ENCODE peak calls at places on chromosomes 13 and 19, in four cellular contexts. N is fibroblast of villous mesenchyme, O is heart right ventricle, Y is bronchial epithelial cell. C is an unnamed sample.

GRCh38 chr13:86572115-86572514 is 772.9 kb upstream of the SLITRK6 start:
- DNase-seq in N (no peak), O (no peak), Y (peak; percentile 89), C (peak; percentile 57)

GRCh38 chr13:95300625-95301134 is 571 bp downstream of the ABCC4 start:
- DNase-seq in N (peak; percentile 79), O (peak; percentile 41), Y (peak; percentile 13), C (peak; percentile 57)

GRCh38 chr13:31038834-31039552 is 106.5 kb downstream of the TEX26 start:
- DNase-seq in N (peak; percentile 47), O (no peak), Y (no peak), C (peak; percentile 59)

GRCh38 chr13:37868691-37869505 is 674 bp downstream of the TRPC4 start:
- DNase-seq in N (peak; percentile 67), O (no peak), Y (no peak), C (peak; percentile 14)

GRCh38 chr13:37175996-37176395 is 70.5 kb upstream of the CSNK1A1L start:
- DNase-seq in N (peak; percentile 98), O (no peak), Y (peak; percentile 74), C (peak; percentile 91)

GRCh38 chr19:44111910-44112463 is 1.2 kb upstream of the ZNF225 start:
- DNase-seq in N (peak; percentile 92), O (no peak), Y (peak; percentile 71), C (peak; percentile 91)

GRCh38 chr13:108851660-108852059 is 222.2 kb downstream of the MYO16 start:
- DNase-seq in N (no peak), O (no peak), Y (no peak), C (no peak)

GRCh38 chr19:17855333-17856152 is 4.2 kb upstream of the RPL18A start:
- DNase-seq in N (peak; percentile 65), O (peak; percentile 85), Y (peak; percentile 37), C (peak; percentile 58)

GRCh38 chr19:3670258-3670795 is 29.9 kb downstream of the PIP5K1C start:
- DNase-seq in N (peak; percentile 92), O (peak; percentile 89), Y (no peak), C (peak; percentile 95)

GRCh38 chr13:99870541-99870940 is 101.0 kb downstream of the ZIC5 start:
- DNase-seq in N (no peak), O (no peak), Y (no peak), C (no peak)

GRCh38 chr13:83881917-83882625 is at the start of gene SLITRK1:
- DNase-seq in N (no peak), O (peak; percentile 29), Y (peak; percentile 14), C (peak; percentile 59)

GRCh38 chr19:2266183-2266993 is 10.2 kb upstream of the JSRP1 start:
- DNase-seq in N (peak; percentile 82), O (peak; percentile 88), Y (peak; percentile 53), C (peak; percentile 82)

GRCh38 chr13:73090116-73090811 is 31.5 kb downstream of the KLF5 start:
- DNase-seq in N (peak; percentile 69), O (no peak), Y (peak; percentile 98), C (peak; percentile 80)

GRCh38 chr13:44876782-44877324 is 112.4 kb downstream of the NUFIP1 start:
- DNase-seq in N (no peak), O (no peak), Y (no peak), C (peak; percentile 44)
- TF ChIP-seq CTCF in N (peak; percentile 35), O (peak; percentile 30), Y (peak; percentile 36), C (peak; percentile 64)

GRCh38 chr19:51098366-51099069 is 9.7 kb downstream of the CTU1 start:
- DNase-seq in N (no peak), O (no peak), Y (no peak), C (peak; percentile 32)

GRCh38 chr19:51097796-51098195 is 10.4 kb downstream of the CTU1 start:
- DNase-seq in N (no peak), O (no peak), Y (no peak), C (no peak)

GRCh38 chr19:51097166-51097736 is 11.0 kb downstream of the CTU1 start:
- DNase-seq in N (peak; percentile 45), O (peak; percentile 62), Y (peak; percentile 90), C (peak; percentile 77)

GRCh38 chr19:51094696-51095279 is 12.1 kb upstream of the KLK14 start:
- DNase-seq in N (peak; percentile 21), O (no peak), Y (no peak), C (no peak)

GRCh38 chr19:51096473-51097165 is 11.6 kb downstream of the CTU1 start:
- DNase-seq in N (no peak), O (no peak), Y (no peak), C (peak; percentile 12)
- TF ChIP-seq CTCF in N (peak; percentile 5), O (peak; percentile 28), Y (peak; percentile 35), C (peak; percentile 26)

DNA sequence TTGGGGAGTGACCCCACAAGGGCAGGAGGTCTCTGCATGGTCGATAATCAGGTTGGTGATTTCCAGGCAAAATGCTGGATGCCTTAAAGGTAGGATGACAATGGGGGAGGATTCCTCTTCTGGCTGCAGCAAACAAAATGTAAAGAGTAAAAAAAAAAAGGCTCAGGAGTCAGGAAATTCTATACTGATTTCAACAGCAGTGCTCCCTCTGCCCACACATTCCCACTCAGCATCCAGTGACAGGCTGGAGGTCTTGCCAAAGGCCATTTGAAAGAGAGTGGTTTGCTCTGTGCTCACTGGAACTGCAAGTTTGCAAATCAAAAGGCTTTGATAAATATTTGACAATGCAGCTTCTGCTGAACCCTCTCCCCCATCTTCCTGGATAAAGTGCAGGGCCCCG is 135.4 kb downstream of the TNFRSF19 start:
- DNase-seq in N (no peak), O (no peak), Y (no peak), C (peak; percentile 57)
- TF ChIP-seq CTCF in N (no peak), O (no peak), Y (no peak), C (no peak)

GRCh38 chr13:110868631-110869165 is 46.2 kb downstream of the ANKRD10 start:
- DNase-seq in N (no peak), O (no peak), Y (no peak), C (no peak)

GRCh38 chr13:110872034-110872767 is 42.7 kb downstream of the ANKRD10 start:
- DNase-seq in N (no peak), O (no peak), Y (no peak), C (peak; percentile 25)

GRCh38 chr13:110867380-110867779 is 47.5 kb downstream of the ANKRD10 start:
- DNase-seq in N (no peak), O (no peak), Y (no peak), C (no peak)

GRCh38 chr13:110869231-110869804 is 45.6 kb downstream of the ANKRD10 start:
- DNase-seq in N (peak; percentile 79), O (peak; percentile 61), Y (no peak), C (peak; percentile 32)

GRCh38 chr13:110869805-110870706 is 44.8 kb downstream of the ANKRD10 start:
- DNase-seq in N (peak; percentile 100), O (peak; percentile 92), Y (peak; percentile 100), C (peak; percentile 100)
- TF ChIP-seq CTCF in N (peak; percentile 19), O (peak; percentile 14), Y (no peak), C (no peak)

GRCh38 chr19:5137114-5137513 is 168.2 kb downstream of the KDM4B start:
- DNase-seq in N (no peak), O (no peak), Y (no peak), C (no peak)

GRCh38 chr19:5138606-5139594 is 170.0 kb downstream of the KDM4B start:
- DNase-seq in N (peak; percentile 54), O (peak; percentile 62), Y (peak; percentile 25), C (peak; percentile 58)

GRCh38 chr19:5134683-5135082 is 165.8 kb downstream of the KDM4B start:
- DNase-seq in N (no peak), O (no peak), Y (no peak), C (no peak)

GRCh38 chr19:5136060-5136855 is 167.3 kb downstream of the KDM4B start:
- DNase-seq in N (no peak), O (no peak), Y (no peak), C (no peak)

GRCh38 chr19:5137571-5138124 is 168.7 kb downstream of the KDM4B start:
- DNase-seq in N (no peak), O (no peak), Y (no peak), C (no peak)
- TF ChIP-seq CTCF in N (peak; percentile 18), O (peak; percentile 18), Y (peak; percentile 11), C (no peak)

GRCh38 chr13:76903544-76904162 is 17.4 kb upstream of the KCTD12 start:
- DNase-seq in N (peak; percentile 85), O (peak; percentile 70), Y (peak; percentile 78), C (peak; percentile 83)
- TF ChIP-seq CTCF in N (peak; percentile 100), O (peak; percentile 99), Y (peak; percentile 93), C (peak; percentile 100)